ENCODE peak calls at places on chromosomes 13 and 19, in six cellular contexts. B, W, T, C, M and S are unnamed samples. For H3K4me1, the result is how much of the 10 kb centered on the place peaks cover.

GRCh38 chr13:33519561-33520479 is 234.3 kb upstream of the STARD13 start:
- DNase-seq in B (no peak), W (peak), T (no peak), C (no peak), M (no peak), S (peak)

GRCh38 chr13:112333756-112334543 is 42.2 kb upstream of the SPACA7 start:
- DNase-seq in B (no peak), W (no peak), T (no peak), C (no peak), M (no peak), S (no peak)

GRCh38 chr19:33248954-33249613 is 23.4 kb upstream of the SLC7A10 start:
- DNase-seq in B (no peak), W (no peak), T (no peak), C (peak), M (peak), S (no peak)

GRCh38 chr13:43815204-43815603 is 28.4 kb upstream of the ENOX1 start:
- DNase-seq in B (no peak), W (peak), T (no peak), C (peak), M (peak), S (peak)

GRCh38 chr19:12992729-12993128 is 2.5 kb upstream of the NFIX start:
- DNase-seq in B (no peak), W (no peak), T (no peak), C (no peak), M (no peak), S (no peak)

GRCh38 chr13:46864941-46865340 is 31.9 kb downstream of the HTR2A start:
- DNase-seq in B (no peak), W (no peak), T (no peak), C (no peak), M (no peak), S (no peak)

GRCh38 chr13:112103260-112103843 is 36.4 kb downstream of the SOX1 start:
- DNase-seq in B (peak), W (no peak), T (no peak), C (no peak), M (no peak), S (no peak)

GRCh38 chr19:35257113-35257461 is 8.3 kb downstream of the LSR start:
- DNase-seq in B (no peak), W (no peak), T (no peak), C (no peak), M (no peak), S (no peak)

GRCh38 chr19:33520844-33521479 is 629 bp downstream of the PEPD start:
- DNase-seq in B (no peak), W (no peak), T (no peak), C (peak), M (no peak), S (peak)

GRCh38 chr19:10516064-10516385 is 1.2 kb downstream of the S1PR5 start:
- DNase-seq in B (no peak), W (no peak), T (no peak), C (no peak), M (no peak), S (no peak)

GRCh38 chr13:104086759-104087158 is 1020.5 kb upstream of the SLC10A2 start:
- DNase-seq in B (no peak), W (peak), T (no peak), C (no peak), M (peak), S (peak)

GRCh38 chr19:38670921-38671398 is 23.5 kb downstream of the ACTN4 start:
- DNase-seq in B (no peak), W (no peak), T (no peak), C (no peak), M (peak), S (peak)

GRCh38 chr19:38532939-38533338 is 84.8 kb downstream of the MAP4K1 start:
- DNase-seq in B (no peak), W (no peak), T (no peak), C (no peak), M (no peak), S (no peak)

DNA sequence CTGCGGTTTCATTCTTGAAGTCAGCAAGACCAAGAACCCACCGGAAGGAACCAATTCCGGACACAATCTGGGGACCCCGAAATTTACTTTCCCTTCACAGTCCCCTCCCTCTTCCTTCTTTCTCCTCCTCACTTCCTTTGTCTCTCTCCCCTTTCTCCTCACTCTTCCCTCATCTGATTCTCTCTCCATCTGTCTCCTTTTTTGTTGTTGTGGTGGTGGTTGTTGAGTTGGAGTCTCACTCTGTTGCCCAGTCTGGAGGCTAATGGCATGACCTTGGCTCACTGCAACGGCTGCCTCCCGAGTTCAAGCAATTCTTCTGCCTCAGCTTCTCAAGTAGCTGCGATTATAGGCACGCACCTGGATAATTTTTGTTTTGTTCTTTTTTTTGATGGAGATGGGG is 32.7 kb upstream of the OR1M1 start:
- DNase-seq in B (no peak), W (no peak), T (no peak), C (no peak), M (no peak), S (no peak)
- H3K18ac ChIP-seq in B (no peak), W (no peak), T (peak), C (no peak), M (no peak), S (no peak)

DNA sequence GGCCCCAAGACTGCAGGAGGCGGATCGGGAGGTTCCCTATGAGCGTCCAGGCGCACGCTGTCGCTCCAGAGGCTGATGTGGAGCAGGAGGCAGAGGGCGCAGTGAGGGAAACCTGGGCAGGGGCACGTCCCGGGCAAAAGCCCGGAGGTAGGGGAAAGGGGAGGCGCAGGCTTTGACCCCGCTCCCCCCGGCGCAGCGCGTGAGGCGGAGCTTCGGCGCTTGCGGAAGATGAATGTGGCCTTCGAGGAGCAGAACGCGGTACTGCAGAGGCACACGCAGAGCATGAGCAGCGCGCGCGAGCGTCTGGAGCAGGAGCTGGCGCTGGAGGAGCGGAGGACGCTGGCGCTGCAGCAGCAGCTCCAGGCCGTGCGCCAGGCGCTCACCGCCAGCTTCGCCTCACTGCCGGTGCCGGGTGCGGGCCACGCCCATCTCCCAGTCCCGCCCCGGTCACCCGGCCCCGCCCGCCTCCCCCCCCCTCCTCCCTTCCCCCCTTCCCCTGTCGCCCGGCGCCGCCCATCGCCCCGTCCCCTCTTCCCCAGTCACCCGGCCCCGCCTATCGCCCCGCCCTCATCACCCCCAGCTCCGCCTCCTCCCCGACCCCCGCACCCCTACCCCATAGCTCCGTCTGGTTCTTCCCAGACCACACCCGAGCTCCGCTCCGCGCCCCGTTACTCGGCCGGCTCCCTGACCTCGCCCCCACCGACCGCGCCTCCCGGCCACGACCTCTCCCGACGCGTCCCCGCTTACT is 4.1 kb downstream of the HMG20B start:
- DNase-seq in B (no peak), W (peak), T (peak), C (peak), M (no peak), S (peak)
- H3K4me3 ChIP-seq in B (no peak), W (no peak), T (peak), C (peak), M (peak), S (peak)

GRCh38 chr19:17074628-17075034 is 621 bp downstream of the HAUS8 start:
- DNase-seq in B (no peak), W (no peak), T (no peak), C (no peak), M (no peak), S (no peak)

GRCh38 chr19:17073869-17074627 is 1.2 kb downstream of the HAUS8 start:
- DNase-seq in B (no peak), W (peak), T (no peak), C (peak), M (peak), S (peak)

GRCh38 chr19:17070421-17070820 is 4.8 kb downstream of the HAUS8 start:
- DNase-seq in B (no peak), W (no peak), T (no peak), C (no peak), M (no peak), S (no peak)

GRCh38 chr19:17069249-17069648 is 6.0 kb downstream of the HAUS8 start:
- DNase-seq in B (no peak), W (no peak), T (no peak), C (peak), M (no peak), S (no peak)

GRCh38 chr19:17070912-17071311 is 4.3 kb downstream of the HAUS8 start:
- DNase-seq in B (no peak), W (no peak), T (no peak), C (no peak), M (no peak), S (no peak)
- H3K4me1 ChIP-seq in B (under half), W (under half), T (under half), C (under half), M (under half), S (under half)

GRCh38 chr19:50489461-50490011 is 12.9 kb upstream of the GARIN5A start:
- DNase-seq in B (no peak), W (no peak), T (no peak), C (peak), M (no peak), S (no peak)
- H3K18ac ChIP-seq in B (peak), W (no peak), T (no peak), C (no peak), M (no peak), S (no peak)

GRCh38 chr19:18762125-18763023 is 28.7 kb downstream of the COMP start:
- DNase-seq in B (no peak), W (no peak), T (no peak), C (peak), M (no peak), S (no peak)
- H3K4me3 ChIP-seq in B (no peak), W (no peak), T (no peak), C (no peak), M (no peak), S (no peak)